ENCODE peak calls at places on chromosomes 6 and 20, in four cellular contexts. X, N, U and G are unnamed samples.

GRCh38 chr6:116462516-116462915 is 1.3 kb downstream of the CALHM6 start:
- DNase-seq in N (no peak), X (no peak), U (no peak), G (no peak)

GRCh38 chr6:31651602-31652191 is 764 bp downstream of the BAG6 start:
- DNase-seq in X (peak), N (peak), U (peak), G (peak)

GRCh38 chr6:119034827-119035458 is 43.5 kb downstream of the FAM184A start:
- DNase-seq in U (no peak), N (no peak), X (no peak), G (peak)

GRCh38 chr6:15246217-15247211 is 645 bp downstream of the JARID2 start:
- DNase-seq in U (no peak), N (no peak), X (peak), G (peak)

GRCh38 chr6:77511860-77512259 is 48.6 kb upstream of the HTR1B start:
- DNase-seq in N (no peak), U (no peak), X (no peak), G (no peak)

GRCh38 chr20:34824026-34824860 is 1.2 kb downstream of the NCOA6 start:
- DNase-seq in N (peak), U (peak), X (peak), G (peak)

GRCh38 chr6:112253842-112254816 is at the start of gene LAMA4:
- DNase-seq in U (peak), X (peak), N (peak), G (peak)

GRCh38 chr6:1381397-1382330 is 7.7 kb upstream of the FOXF2 start:
- DNase-seq in N (no peak), X (peak), U (peak), G (peak)

GRCh38 chr6:163352011-163352685 is 62.4 kb upstream of the QKI start:
- DNase-seq in X (no peak), N (no peak), U (no peak), G (no peak)